ENCODE peak calls at places on chromosome 9, in ten cellular contexts. One of them, this sample, is unnamed.

GRCh38 chr9:136047775-136048559 is 47.1 kb downstream of the NACC2 start:
- DNase-seq in CD8-positive, alpha-beta T cell: no peak
- DNase-seq in AG09309: no peak
- DNase-seq in astrocyte: no peak
- DNase-seq in tibial artery: peak
- DNase-seq in DND-41: no peak
- DNase-seq in fibroblast of pulmonary artery: no peak
- DNase-seq in AG10803: no peak
- DNase-seq in astrocyte of the spinal cord: no peak
- DNase-seq in PC-3: no peak
- DNase-seq in this sample: no peak

GRCh38 chr9:134172198-134173126 is 8.1 kb upstream of the RNU6ATAC start:
- DNase-seq in CD8-positive, alpha-beta T cell: peak
- DNase-seq in AG09309: no peak
- DNase-seq in astrocyte: no peak
- DNase-seq in tibial artery: no peak
- DNase-seq in DND-41: no peak
- DNase-seq in fibroblast of pulmonary artery: no peak
- DNase-seq in AG10803: no peak
- DNase-seq in astrocyte of the spinal cord: no peak
- DNase-seq in PC-3: no peak
- DNase-seq in this sample: no peak

GRCh38 chr9:30628915-30629564 is 1755.4 kb upstream of the ACO1 start:
- DNase-seq in CD8-positive, alpha-beta T cell: no peak
- DNase-seq in AG09309: no peak
- DNase-seq in astrocyte: no peak
- DNase-seq in tibial artery: no peak
- DNase-seq in DND-41: no peak
- DNase-seq in fibroblast of pulmonary artery: no peak
- DNase-seq in AG10803: no peak
- DNase-seq in astrocyte of the spinal cord: no peak
- DNase-seq in PC-3: no peak
- DNase-seq in this sample: no peak

GRCh38 chr9:111965566-111966019 is 69.0 kb downstream of the UGCG start:
- DNase-seq in CD8-positive, alpha-beta T cell: no peak
- DNase-seq in AG09309: peak
- DNase-seq in astrocyte: peak
- DNase-seq in tibial artery: no peak
- DNase-seq in DND-41: no peak
- DNase-seq in fibroblast of pulmonary artery: peak
- DNase-seq in AG10803: peak
- DNase-seq in astrocyte of the spinal cord: peak
- DNase-seq in PC-3: peak
- DNase-seq in this sample: peak

GRCh38 chr9:81564632-81565031 is 124.7 kb downstream of the TLE1 start:
- DNase-seq in CD8-positive, alpha-beta T cell: no peak
- DNase-seq in AG09309: no peak
- DNase-seq in astrocyte: no peak
- DNase-seq in tibial artery: no peak
- DNase-seq in DND-41: no peak
- DNase-seq in fibroblast of pulmonary artery: no peak
- DNase-seq in AG10803: peak
- DNase-seq in astrocyte of the spinal cord: no peak
- DNase-seq in PC-3: no peak
- DNase-seq in this sample: no peak

GRCh38 chr9:87711857-87712800 is 13.8 kb upstream of the CTSL start:
- DNase-seq in CD8-positive, alpha-beta T cell: no peak
- DNase-seq in AG09309: peak
- DNase-seq in astrocyte: peak
- DNase-seq in tibial artery: no peak
- DNase-seq in DND-41: no peak
- DNase-seq in fibroblast of pulmonary artery: peak
- DNase-seq in AG10803: peak
- DNase-seq in astrocyte of the spinal cord: peak
- DNase-seq in PC-3: no peak
- DNase-seq in this sample: no peak

GRCh38 chr9:68780735-68781134 is 75.7 kb downstream of the PIP5K1B start:
- DNase-seq in CD8-positive, alpha-beta T cell: no peak
- DNase-seq in AG09309: no peak
- DNase-seq in astrocyte: peak
- DNase-seq in tibial artery: no peak
- DNase-seq in DND-41: peak
- DNase-seq in fibroblast of pulmonary artery: peak
- DNase-seq in AG10803: peak
- DNase-seq in astrocyte of the spinal cord: peak
- DNase-seq in PC-3: peak
- DNase-seq in this sample: no peak

GRCh38 chr9:136385015-136385414 is 11.5 kb upstream of the CARD9 start:
- DNase-seq in CD8-positive, alpha-beta T cell: peak
- DNase-seq in AG09309: no peak
- DNase-seq in astrocyte: no peak
- DNase-seq in tibial artery: no peak
- DNase-seq in DND-41: peak
- DNase-seq in fibroblast of pulmonary artery: no peak
- DNase-seq in AG10803: no peak
- DNase-seq in astrocyte of the spinal cord: no peak
- DNase-seq in PC-3: no peak
- DNase-seq in this sample: no peak

GRCh38 chr9:34555002-34555348 is 32.2 kb upstream of the ENHO start:
- DNase-seq in CD8-positive, alpha-beta T cell: no peak
- DNase-seq in AG09309: no peak
- DNase-seq in astrocyte: peak
- DNase-seq in tibial artery: peak
- DNase-seq in DND-41: no peak
- DNase-seq in fibroblast of pulmonary artery: no peak
- DNase-seq in AG10803: no peak
- DNase-seq in astrocyte of the spinal cord: no peak
- DNase-seq in PC-3: no peak
- DNase-seq in this sample: no peak

GRCh38 chr9:76219555-76220151 is 174.6 kb downstream of the RFK start:
- DNase-seq in CD8-positive, alpha-beta T cell: no peak
- DNase-seq in AG09309: no peak
- DNase-seq in astrocyte: no peak
- DNase-seq in tibial artery: no peak
- DNase-seq in DND-41: no peak
- DNase-seq in fibroblast of pulmonary artery: peak
- DNase-seq in AG10803: no peak
- DNase-seq in astrocyte of the spinal cord: peak
- DNase-seq in PC-3: no peak
- DNase-seq in this sample: no peak
- TF ChIP-seq CTCF in CD8-positive, alpha-beta T cell: no peak
- TF ChIP-seq CTCF in AG09309: peak
- TF ChIP-seq CTCF in astrocyte: peak
- TF ChIP-seq CTCF in tibial artery: peak
- TF ChIP-seq CTCF in DND-41: peak
- TF ChIP-seq CTCF in fibroblast of pulmonary artery: peak
- TF ChIP-seq CTCF in AG10803: no peak
- TF ChIP-seq CTCF in astrocyte of the spinal cord: peak
- TF ChIP-seq CTCF in PC-3: no peak
- TF ChIP-seq CTCF in this sample: peak

DNA sequence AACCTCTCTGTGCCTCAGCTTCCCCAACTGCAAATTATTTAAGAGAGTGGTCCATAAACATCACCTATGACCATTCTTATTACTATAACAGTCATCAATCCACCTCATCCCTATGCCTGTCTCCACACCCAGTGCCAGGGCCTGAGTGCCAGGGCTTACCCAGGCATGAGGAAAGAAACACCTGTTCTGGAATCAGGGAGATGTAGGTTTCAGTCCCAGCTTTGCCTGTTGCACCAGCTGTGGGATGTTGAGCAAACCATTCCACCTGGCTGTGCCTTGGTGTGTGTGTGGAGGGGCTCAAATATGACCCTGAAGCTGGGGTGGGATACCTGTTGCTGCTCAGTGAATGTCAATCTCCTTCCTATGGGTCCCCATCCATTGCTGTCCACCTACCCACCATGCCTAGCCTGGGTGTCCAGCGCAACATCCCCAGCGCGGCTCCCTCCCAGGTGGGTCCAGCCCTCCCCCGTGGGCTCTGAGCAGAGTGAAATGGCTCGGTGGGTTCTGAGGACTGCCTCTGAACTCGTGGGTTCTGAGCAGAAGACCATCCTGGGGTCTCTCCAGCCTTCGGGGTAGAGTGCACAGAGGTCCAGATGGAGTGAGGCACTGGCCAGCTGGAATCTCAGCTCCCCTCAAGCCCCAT is 16.3 kb downstream of the AKNA start:
- DNase-seq in CD8-positive, alpha-beta T cell: no peak
- DNase-seq in AG09309: no peak
- DNase-seq in astrocyte: no peak
- DNase-seq in tibial artery: no peak
- DNase-seq in DND-41: no peak
- DNase-seq in fibroblast of pulmonary artery: no peak
- DNase-seq in AG10803: no peak
- DNase-seq in astrocyte of the spinal cord: no peak
- DNase-seq in PC-3: no peak
- DNase-seq in this sample: no peak
- H3K4me3 ChIP-seq in CD8-positive, alpha-beta T cell: peak
- H3K4me3 ChIP-seq in AG09309: no peak
- H3K4me3 ChIP-seq in astrocyte: no peak
- H3K4me3 ChIP-seq in tibial artery: no peak
- H3K4me3 ChIP-seq in DND-41: no peak
- H3K4me3 ChIP-seq in fibroblast of pulmonary artery: no peak
- H3K4me3 ChIP-seq in AG10803: no peak
- H3K4me3 ChIP-seq in astrocyte of the spinal cord: no peak
- H3K4me3 ChIP-seq in PC-3: no peak
- H3K4me3 ChIP-seq in this sample: no peak

GRCh38 chr9:102631559-102631958 is 363.6 kb upstream of the CYLC2 start:
- DNase-seq in CD8-positive, alpha-beta T cell: no peak
- DNase-seq in AG09309: no peak
- DNase-seq in astrocyte: no peak
- DNase-seq in tibial artery: no peak
- DNase-seq in DND-41: no peak
- DNase-seq in fibroblast of pulmonary artery: peak
- DNase-seq in AG10803: no peak
- DNase-seq in astrocyte of the spinal cord: no peak
- DNase-seq in PC-3: peak
- DNase-seq in this sample: no peak
- TF ChIP-seq CTCF in CD8-positive, alpha-beta T cell: no peak
- TF ChIP-seq CTCF in AG09309: peak
- TF ChIP-seq CTCF in astrocyte: peak
- TF ChIP-seq CTCF in tibial artery: no peak
- TF ChIP-seq CTCF in DND-41: peak
- TF ChIP-seq CTCF in fibroblast of pulmonary artery: peak
- TF ChIP-seq CTCF in AG10803: peak
- TF ChIP-seq CTCF in astrocyte of the spinal cord: peak
- TF ChIP-seq CTCF in PC-3: peak
- TF ChIP-seq CTCF in this sample: peak

GRCh38 chr9:13665418-13666066 is 386.1 kb upstream of the MPDZ start:
- DNase-seq in CD8-positive, alpha-beta T cell: no peak
- DNase-seq in AG09309: no peak
- DNase-seq in astrocyte: no peak
- DNase-seq in tibial artery: no peak
- DNase-seq in DND-41: peak
- DNase-seq in fibroblast of pulmonary artery: peak
- DNase-seq in AG10803: peak
- DNase-seq in astrocyte of the spinal cord: peak
- DNase-seq in PC-3: no peak
- DNase-seq in this sample: no peak

DNA sequence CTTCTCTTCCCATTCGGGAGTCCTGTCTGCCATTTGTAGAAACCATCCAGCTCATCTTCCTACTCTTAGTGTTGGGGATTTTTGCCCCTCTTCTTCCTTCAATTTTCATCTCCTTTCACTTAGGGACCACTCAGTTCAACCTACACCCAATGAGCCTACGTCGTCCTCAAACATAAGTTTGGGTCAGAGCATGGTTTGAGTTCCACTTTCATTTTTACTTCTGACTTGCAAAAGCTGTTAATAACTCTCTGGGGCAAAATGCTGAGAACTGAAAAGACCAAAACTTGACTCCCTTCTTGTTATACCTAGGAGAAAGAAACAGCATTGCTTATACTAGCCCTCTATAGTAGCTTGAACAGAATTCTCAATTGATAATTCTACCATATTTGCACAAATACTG is 381.5 kb upstream of the MPDZ start:
- DNase-seq in CD8-positive, alpha-beta T cell: no peak
- DNase-seq in AG09309: no peak
- DNase-seq in astrocyte: no peak
- DNase-seq in tibial artery: no peak
- DNase-seq in DND-41: no peak
- DNase-seq in fibroblast of pulmonary artery: no peak
- DNase-seq in AG10803: no peak
- DNase-seq in astrocyte of the spinal cord: no peak
- DNase-seq in PC-3: no peak
- DNase-seq in this sample: no peak
- H3K4me3 ChIP-seq in CD8-positive, alpha-beta T cell: no peak
- H3K4me3 ChIP-seq in AG09309: no peak
- H3K4me3 ChIP-seq in astrocyte: no peak
- H3K4me3 ChIP-seq in tibial artery: no peak
- H3K4me3 ChIP-seq in DND-41: no peak
- H3K4me3 ChIP-seq in fibroblast of pulmonary artery: no peak
- H3K4me3 ChIP-seq in AG10803: no peak
- H3K4me3 ChIP-seq in astrocyte of the spinal cord: no peak
- H3K4me3 ChIP-seq in PC-3: no peak
- H3K4me3 ChIP-seq in this sample: no peak

GRCh38 chr9:98365227-98365669 is 109.8 kb upstream of the TBC1D2 start:
- DNase-seq in CD8-positive, alpha-beta T cell: no peak
- DNase-seq in AG09309: no peak
- DNase-seq in astrocyte: peak
- DNase-seq in tibial artery: no peak
- DNase-seq in DND-41: peak
- DNase-seq in fibroblast of pulmonary artery: peak
- DNase-seq in AG10803: peak
- DNase-seq in astrocyte of the spinal cord: no peak
- DNase-seq in PC-3: peak
- DNase-seq in this sample: no peak
- TF ChIP-seq CTCF in CD8-positive, alpha-beta T cell: no peak
- TF ChIP-seq CTCF in AG09309: peak
- TF ChIP-seq CTCF in astrocyte: peak
- TF ChIP-seq CTCF in tibial artery: no peak
- TF ChIP-seq CTCF in DND-41: peak
- TF ChIP-seq CTCF in fibroblast of pulmonary artery: peak
- TF ChIP-seq CTCF in AG10803: peak
- TF ChIP-seq CTCF in astrocyte of the spinal cord: peak
- TF ChIP-seq CTCF in PC-3: peak
- TF ChIP-seq CTCF in this sample: peak

GRCh38 chr9:38451162-38451561 is 26.9 kb upstream of the IGFBPL1 start:
- DNase-seq in CD8-positive, alpha-beta T cell: no peak
- DNase-seq in AG09309: no peak
- DNase-seq in astrocyte: no peak
- DNase-seq in tibial artery: no peak
- DNase-seq in DND-41: no peak
- DNase-seq in fibroblast of pulmonary artery: no peak
- DNase-seq in AG10803: no peak
- DNase-seq in astrocyte of the spinal cord: no peak
- DNase-seq in PC-3: no peak
- DNase-seq in this sample: no peak

GRCh38 chr9:38453835-38454234 is 29.6 kb upstream of the IGFBPL1 start:
- DNase-seq in CD8-positive, alpha-beta T cell: no peak
- DNase-seq in AG09309: no peak
- DNase-seq in astrocyte: no peak
- DNase-seq in tibial artery: no peak
- DNase-seq in DND-41: no peak
- DNase-seq in fibroblast of pulmonary artery: no peak
- DNase-seq in AG10803: no peak
- DNase-seq in astrocyte of the spinal cord: no peak
- DNase-seq in PC-3: no peak
- DNase-seq in this sample: no peak
- H3K4me3 ChIP-seq in CD8-positive, alpha-beta T cell: no peak
- H3K4me3 ChIP-seq in AG09309: no peak
- H3K4me3 ChIP-seq in astrocyte: no peak
- H3K4me3 ChIP-seq in tibial artery: no peak
- H3K4me3 ChIP-seq in DND-41: no peak
- H3K4me3 ChIP-seq in fibroblast of pulmonary artery: no peak
- H3K4me3 ChIP-seq in AG10803: no peak
- H3K4me3 ChIP-seq in astrocyte of the spinal cord: no peak
- H3K4me3 ChIP-seq in PC-3: no peak
- H3K4me3 ChIP-seq in this sample: no peak

This sample was measured in GM06990.